ENCODE peak calls at places on chromosomes 2 and 18, in four cellular contexts. One of them, this sample, is unnamed.
A peak's percentile ranks its signal among the peaks of the same experiment; 100 is the strongest.

GRCh38 chr2:96404446-96405373 is 69.1 kb downstream of the NCAPH start:
- DNase-seq in mammary epithelial cell: no peak
- DNase-seq in AG09309: no peak
- DNase-seq in PC-3: peak; percentile 26
- DNase-seq in this sample: no peak

GRCh38 chr2:62227386-62228075 is 31.6 kb downstream of the B3GNT2 start:
- DNase-seq in mammary epithelial cell: no peak
- DNase-seq in PC-3: peak; percentile 17
- DNase-seq in AG09309: no peak
- DNase-seq in this sample: no peak

GRCh38 chr2:133780099-133780996 is 212.1 kb upstream of the NCKAP5 start:
- DNase-seq in PC-3: peak; percentile 94
- DNase-seq in AG09309: peak; percentile 58
- DNase-seq in mammary epithelial cell: peak; percentile 70
- DNase-seq in this sample: peak; percentile 82

GRCh38 chr2:181619511-181619910 is 37.4 kb downstream of the CERKL start:
- DNase-seq in PC-3: no peak
- DNase-seq in mammary epithelial cell: no peak
- DNase-seq in AG09309: no peak
- DNase-seq in this sample: no peak

GRCh38 chr2:68715353-68716041 is 19.1 kb upstream of the ARHGAP25 start:
- DNase-seq in PC-3: peak; percentile 86
- DNase-seq in AG09309: no peak
- DNase-seq in mammary epithelial cell: peak; percentile 62
- DNase-seq in this sample: peak; percentile 73

GRCh38 chr2:8577573-8577972 is 104.3 kb upstream of the ID2 start:
- DNase-seq in mammary epithelial cell: no peak
- DNase-seq in AG09309: no peak
- DNase-seq in PC-3: no peak
- DNase-seq in this sample: no peak

GRCh38 chr2:143901185-143901842 is 618.6 kb downstream of the ZEB2 start:
- DNase-seq in AG09309: peak; percentile 61
- DNase-seq in mammary epithelial cell: peak; percentile 90
- DNase-seq in PC-3: peak; percentile 90
- DNase-seq in this sample: peak; percentile 90

GRCh38 chr2:227324671-227325055 is 388 bp upstream of the MFF start:
- DNase-seq in AG09309: no peak
- DNase-seq in PC-3: no peak
- DNase-seq in mammary epithelial cell: no peak
- DNase-seq in this sample: no peak

GRCh38 chr2:74063486-74063885 is 78.8 kb downstream of the TET3 start:
- DNase-seq in mammary epithelial cell: no peak
- DNase-seq in PC-3: peak; percentile 13
- DNase-seq in AG09309: no peak
- DNase-seq in this sample: peak; percentile 10

GRCh38 chr2:10162586-10163497 is 40.3 kb downstream of the RRM2 start:
- DNase-seq in mammary epithelial cell: no peak
- DNase-seq in PC-3: no peak
- DNase-seq in AG09309: no peak
- DNase-seq in this sample: no peak

GRCh38 chr2:173571021-173571821 is 216.5 kb downstream of the CDCA7 start:
- DNase-seq in AG09309: peak; percentile 10
- DNase-seq in PC-3: peak; percentile 77
- DNase-seq in mammary epithelial cell: peak; percentile 30
- DNase-seq in this sample: peak; percentile 72

GRCh38 chr2:102122115-102122514 is 20.4 kb upstream of the IL1R1 start:
- DNase-seq in AG09309: peak; percentile 86
- DNase-seq in PC-3: peak; percentile 40
- DNase-seq in mammary epithelial cell: peak; percentile 68
- DNase-seq in this sample: peak; percentile 74

GRCh38 chr2:68689553-68690537 is 44.8 kb upstream of the ARHGAP25 start:
- DNase-seq in mammary epithelial cell: no peak
- DNase-seq in PC-3: no peak
- DNase-seq in AG09309: no peak
- DNase-seq in this sample: no peak

GRCh38 chr2:231239751-231240150 is 41.3 kb downstream of the ARMC9 start:
- DNase-seq in AG09309: no peak
- DNase-seq in PC-3: no peak
- DNase-seq in mammary epithelial cell: no peak
- DNase-seq in this sample: no peak

GRCh38 chr18:7000484-7001096 is 117.0 kb downstream of the LAMA1 start:
- DNase-seq in AG09309: no peak
- DNase-seq in mammary epithelial cell: peak; percentile 39
- DNase-seq in PC-3: peak; percentile 53
- DNase-seq in this sample: peak; percentile 56

GRCh38 chr2:111159640-111160039 is 38.9 kb downstream of the BCL2L11 start:
- DNase-seq in AG09309: no peak
- DNase-seq in mammary epithelial cell: no peak
- DNase-seq in PC-3: no peak
- DNase-seq in this sample: no peak

GRCh38 chr2:221314786-221315185 is 257.3 kb downstream of the EPHA4 start:
- DNase-seq in PC-3: no peak
- DNase-seq in mammary epithelial cell: no peak
- DNase-seq in AG09309: no peak
- DNase-seq in this sample: no peak

GRCh38 chr2:85662899-85663683 is 4.9 kb downstream of the SFTPB start:
- DNase-seq in AG09309: peak; percentile 77
- DNase-seq in PC-3: peak; percentile 73
- DNase-seq in mammary epithelial cell: peak; percentile 74
- DNase-seq in this sample: peak; percentile 25

GRCh38 chr2:26411419-26411818 is 9.7 kb downstream of the DRC1 start:
- DNase-seq in PC-3: no peak
- DNase-seq in AG09309: no peak
- DNase-seq in mammary epithelial cell: no peak
- DNase-seq in this sample: no peak

GRCh38 chr2:28681216-28681981 is 70.2 kb upstream of the PPP1CB start:
- DNase-seq in PC-3: no peak
- DNase-seq in AG09309: no peak
- DNase-seq in mammary epithelial cell: peak; percentile 82
- DNase-seq in this sample: peak; percentile 69

GRCh38 chr18:78796693-78797455 is 182.7 kb upstream of the SALL3 start:
- DNase-seq in AG09309: no peak
- DNase-seq in mammary epithelial cell: no peak
- DNase-seq in PC-3: no peak
- DNase-seq in this sample: no peak

GRCh38 chr2:191264647-191265079 is 19.5 kb downstream of the MYO1B start:
- DNase-seq in mammary epithelial cell: peak; percentile 52
- DNase-seq in AG09309: peak; percentile 80
- DNase-seq in PC-3: peak; percentile 51
- DNase-seq in this sample: no peak

GRCh38 chr2:83594261-83594660 is 864.8 kb downstream of the SUCLG1 start:
- DNase-seq in AG09309: peak; percentile 47
- DNase-seq in mammary epithelial cell: no peak
- DNase-seq in PC-3: no peak
- DNase-seq in this sample: no peak

GRCh38 chr18:69267895-69268294 is 132.8 kb upstream of the DOK6 start:
- DNase-seq in AG09309: no peak
- DNase-seq in mammary epithelial cell: no peak
- DNase-seq in PC-3: no peak
- DNase-seq in this sample: no peak

GRCh38 chr2:149617476-149617875 is 29.9 kb upstream of the MMADHC start:
- DNase-seq in PC-3: peak; percentile 74
- DNase-seq in AG09309: no peak
- DNase-seq in mammary epithelial cell: peak; percentile 31
- DNase-seq in this sample: peak; percentile 45

GRCh38 chr2:15556311-15556930 is 4.7 kb downstream of the NBAS start:
- DNase-seq in mammary epithelial cell: no peak
- DNase-seq in PC-3: no peak
- DNase-seq in AG09309: no peak
- DNase-seq in this sample: no peak

GRCh38 chr2:168118733-168119518 is 128.5 kb downstream of the STK39 start:
- DNase-seq in mammary epithelial cell: peak; percentile 41
- DNase-seq in PC-3: peak; percentile 85
- DNase-seq in AG09309: peak; percentile 41
- DNase-seq in this sample: peak; percentile 74

GRCh38 chr18:39872566-39872965 is 2082.5 kb upstream of the PIK3C3 start:
- DNase-seq in PC-3: no peak
- DNase-seq in mammary epithelial cell: no peak
- DNase-seq in AG09309: no peak
- DNase-seq in this sample: no peak

GRCh38 chr2:23386422-23387220 is 1.6 kb downstream of the KLHL29 start:
- DNase-seq in PC-3: peak; percentile 28
- DNase-seq in AG09309: no peak
- DNase-seq in mammary epithelial cell: peak; percentile 30
- DNase-seq in this sample: no peak

GRCh38 chr2:187319441-187320108 is 128.5 kb downstream of the CALCRL start:
- DNase-seq in AG09309: no peak
- DNase-seq in PC-3: peak; percentile 5
- DNase-seq in mammary epithelial cell: peak; percentile 4
- DNase-seq in this sample: peak; percentile 76

GRCh38 chr2:133324150-133324561 is 244.1 kb downstream of the NCKAP5 start:
- DNase-seq in PC-3: peak; percentile 86
- DNase-seq in mammary epithelial cell: no peak
- DNase-seq in AG09309: peak; percentile 91
- DNase-seq in this sample: peak; percentile 22

GRCh38 chr2:129192117-129192516 is 787.3 kb upstream of the RAB6C start:
- DNase-seq in PC-3: no peak
- DNase-seq in mammary epithelial cell: no peak
- DNase-seq in AG09309: no peak
- DNase-seq in this sample: no peak

GRCh38 chr2:162210385-162210784 is 32.9 kb downstream of the FAP start:
- DNase-seq in AG09309: no peak
- DNase-seq in mammary epithelial cell: no peak
- DNase-seq in PC-3: no peak
- DNase-seq in this sample: no peak

GRCh38 chr18:36130039-36130831 is 536 bp downstream of the ELP2 start:
- DNase-seq in AG09309: no peak
- DNase-seq in mammary epithelial cell: no peak
- DNase-seq in PC-3: no peak
- DNase-seq in this sample: peak; percentile 7

GRCh38 chr18:57430166-57430958 is 4.8 kb upstream of the ONECUT2 start:
- DNase-seq in PC-3: no peak
- DNase-seq in mammary epithelial cell: no peak
- DNase-seq in AG09309: no peak
- DNase-seq in this sample: no peak
- H3K4me3 ChIP-seq in PC-3: no peak overlapping the region
- H3K4me3 ChIP-seq in mammary epithelial cell: no peak overlapping the region
- H3K4me3 ChIP-seq in AG09309: no peak overlapping the region
- H3K4me3 ChIP-seq in this sample: no peak overlapping the region

GRCh38 chr2:103464831-103465230 is 703.0 kb downstream of the TMEM182 start:
- DNase-seq in AG09309: no peak
- DNase-seq in mammary epithelial cell: no peak
- DNase-seq in PC-3: no peak
- DNase-seq in this sample: no peak

GRCh38 chr2:103462101-103462500 is 700.3 kb downstream of the TMEM182 start:
- DNase-seq in AG09309: no peak
- DNase-seq in PC-3: no peak
- DNase-seq in mammary epithelial cell: no peak
- DNase-seq in this sample: no peak

GRCh38 chr2:103462712-103463111 is 700.9 kb downstream of the TMEM182 start:
- DNase-seq in AG09309: no peak
- DNase-seq in PC-3: no peak
- DNase-seq in mammary epithelial cell: no peak
- DNase-seq in this sample: no peak

DNA sequence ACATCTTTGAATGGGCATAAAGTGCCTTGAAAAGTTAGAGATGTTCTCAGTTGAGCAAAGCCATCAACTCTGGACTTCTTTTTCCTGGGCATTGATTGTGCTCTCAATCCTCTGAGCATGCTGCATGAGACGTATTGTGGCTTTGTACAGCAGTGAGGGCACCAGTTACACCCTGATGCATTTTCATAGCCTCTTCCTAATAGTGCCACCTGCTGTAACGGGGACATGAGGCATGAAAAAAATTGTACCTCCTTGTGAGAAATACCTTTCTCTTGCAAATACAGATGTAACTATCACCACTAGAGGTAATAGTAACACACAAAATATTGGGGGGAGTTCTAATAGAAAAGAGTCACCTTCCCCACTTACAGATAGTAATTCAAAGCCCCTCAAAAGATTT is 697.5 kb downstream of the TMEM182 start:
- DNase-seq in mammary epithelial cell: no peak
- DNase-seq in PC-3: no peak
- DNase-seq in AG09309: no peak
- DNase-seq in this sample: no peak
- TF ChIP-seq CTCF in mammary epithelial cell: no peak
- TF ChIP-seq CTCF in PC-3: peak; percentile 18
- TF ChIP-seq CTCF in AG09309: no peak
- TF ChIP-seq CTCF in this sample: no peak

GRCh38 chr2:233063976-233064411 is 3.9 kb downstream of the INPP5D start:
- DNase-seq in AG09309: no peak
- DNase-seq in PC-3: no peak
- DNase-seq in mammary epithelial cell: no peak
- DNase-seq in this sample: no peak

GRCh38 chr2:233064526-233065199 is 4.5 kb downstream of the INPP5D start:
- DNase-seq in mammary epithelial cell: no peak
- DNase-seq in PC-3: no peak
- DNase-seq in AG09309: no peak
- DNase-seq in this sample: no peak

GRCh38 chr2:233062447-233062842 is 2.3 kb downstream of the INPP5D start:
- DNase-seq in AG09309: no peak
- DNase-seq in PC-3: no peak
- DNase-seq in mammary epithelial cell: no peak
- DNase-seq in this sample: no peak

GRCh38 chr2:233062946-233063268 is 2.8 kb downstream of the INPP5D start:
- DNase-seq in mammary epithelial cell: no peak
- DNase-seq in PC-3: no peak
- DNase-seq in AG09309: no peak
- DNase-seq in this sample: no peak

GRCh38 chr2:233063269-233063975 is 3.3 kb downstream of the INPP5D start:
- DNase-seq in mammary epithelial cell: no peak
- DNase-seq in AG09309: no peak
- DNase-seq in PC-3: no peak
- DNase-seq in this sample: no peak
- H3K4me3 ChIP-seq in mammary epithelial cell: no peak overlapping the region
- H3K4me3 ChIP-seq in AG09309: no peak overlapping the region
- H3K4me3 ChIP-seq in PC-3: no peak overlapping the region
- H3K4me3 ChIP-seq in this sample: no peak overlapping the region

GRCh38 chr18:8029061-8029460 is 461.9 kb downstream of the PTPRM start:
- DNase-seq in mammary epithelial cell: no peak
- DNase-seq in AG09309: no peak
- DNase-seq in PC-3: no peak
- DNase-seq in this sample: no peak

GRCh38 chr18:8031496-8031895 is 464.4 kb downstream of the PTPRM start:
- DNase-seq in PC-3: no peak
- DNase-seq in mammary epithelial cell: no peak
- DNase-seq in AG09309: no peak
- DNase-seq in this sample: no peak

GRCh38 chr18:8034674-8035073 is 467.6 kb downstream of the PTPRM start:
- DNase-seq in AG09309: no peak
- DNase-seq in PC-3: no peak
- DNase-seq in mammary epithelial cell: no peak
- DNase-seq in this sample: no peak

GRCh38 chr18:8030201-8030600 is 463.1 kb downstream of the PTPRM start:
- DNase-seq in AG09309: no peak
- DNase-seq in PC-3: no peak
- DNase-seq in mammary epithelial cell: no peak
- DNase-seq in this sample: no peak

DNA sequence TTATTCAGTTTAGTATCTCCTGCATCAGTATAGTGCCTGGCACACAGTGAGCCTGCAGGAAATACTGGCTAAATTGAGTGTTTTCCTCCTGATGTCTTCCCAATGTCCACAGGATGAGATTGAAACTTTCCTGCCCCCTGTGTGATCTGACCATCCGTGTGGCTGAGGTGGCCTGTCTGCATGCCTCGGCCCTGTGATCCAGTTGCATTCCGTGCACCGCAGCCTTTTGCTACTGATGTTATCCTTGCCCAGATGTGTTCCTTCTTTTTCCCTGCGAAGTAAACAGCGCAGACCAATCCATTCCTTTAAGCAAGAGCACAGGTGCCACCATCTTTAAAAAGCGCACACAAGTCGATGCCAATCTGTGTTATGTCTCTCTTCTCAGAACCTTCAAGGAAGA is 462.6 kb downstream of the PTPRM start:
- DNase-seq in PC-3: no peak
- DNase-seq in mammary epithelial cell: no peak
- DNase-seq in AG09309: no peak
- DNase-seq in this sample: no peak
- TF ChIP-seq CTCF in PC-3: no peak
- TF ChIP-seq CTCF in mammary epithelial cell: no peak
- TF ChIP-seq CTCF in AG09309: no peak
- TF ChIP-seq CTCF in this sample: no peak

This sample was measured in epithelial cell of esophagus.